ENCODE peak calls at places on chromosomes 1 and 21, in nine cellular contexts. V, K, Y, B, N, J, Z, Q and E are unnamed samples.

GRCh38 chr1:17765444-17766411 is 10.6 kb downstream of the ACTL8 start:
- DNase-seq in V (peak; percentile 43), K (no peak), Y (peak; percentile 64), B (no peak), N (no peak), J (peak; percentile 99), Z (no peak), Q (no peak), E (no peak)

GRCh38 chr1:27342391-27342777 is 562 bp downstream of the SYTL1 start:
- DNase-seq in V (no peak), K (no peak), Y (no peak), B (no peak), N (no peak), J (no peak), Z (no peak), Q (no peak), E (no peak)

GRCh38 chr1:59025898-59026426 is 242.1 kb upstream of the JUN start:
- DNase-seq in V (no peak), K (no peak), Y (no peak), B (no peak), N (no peak), J (no peak), Z (no peak), Q (no peak), E (no peak)

GRCh38 chr1:185861630-185862029 is 127.4 kb downstream of the HMCN1 start:
- DNase-seq in V (peak; percentile 60), K (no peak), Y (no peak), B (no peak), N (no peak), J (peak; percentile 17), Z (no peak), Q (no peak), E (no peak)

GRCh38 chr1:3441880-3442279 is 12.6 kb upstream of the ARHGEF16 start:
- DNase-seq in V (no peak), K (no peak), Y (no peak), B (no peak), N (no peak), J (no peak), Z (no peak), Q (no peak), E (no peak)

GRCh38 chr1:116411784-116412479 is 38.9 kb downstream of the ATP1A1 start:
- DNase-seq in V (no peak), K (no peak), Y (no peak), B (no peak), N (no peak), J (peak; percentile 32), Z (no peak), Q (no peak), E (no peak)

GRCh38 chr1:171501305-171502021 is 16.1 kb downstream of the PRRC2C start:
- DNase-seq in V (no peak), K (no peak), Y (no peak), B (no peak), N (no peak), J (no peak), Z (no peak), Q (no peak), E (no peak)

GRCh38 chr1:217029311-217030157 is 306.3 kb upstream of the ESRRG start:
- DNase-seq in V (no peak), K (no peak), Y (peak; percentile 3), B (peak; percentile 50), N (no peak), J (peak; percentile 83), Z (no peak), Q (no peak), E (no peak)

GRCh38 chr1:78833491-78833890 is 173.0 kb downstream of the ADGRL4 start:
- DNase-seq in V (peak; percentile 65), K (no peak), Y (peak; percentile 35), B (no peak), N (no peak), J (peak; percentile 86), Z (no peak), Q (no peak), E (no peak)

GRCh38 chr1:63691672-63692425 is 82.0 kb upstream of the ROR1 start:
- DNase-seq in V (peak; percentile 78), K (peak; percentile 84), Y (peak; percentile 57), B (no peak), N (peak; percentile 41), J (peak; percentile 77), Z (no peak), Q (peak; percentile 44), E (peak; percentile 55)

GRCh38 chr1:177256153-177256814 is 85.5 kb downstream of the BRINP2 start:
- DNase-seq in V (peak; percentile 72), K (peak; percentile 73), Y (peak; percentile 7), B (peak; percentile 66), N (peak; percentile 83), J (peak; percentile 81), Z (no peak), Q (peak; percentile 22), E (peak; percentile 81)

GRCh38 chr1:26112407-26112775 is 767 bp downstream of the PDIK1L start:
- DNase-seq in V (no peak), K (no peak), Y (no peak), B (no peak), N (no peak), J (no peak), Z (no peak), Q (peak; percentile 82), E (no peak)

GRCh38 chr21:38562182-38562581 is 63.9 kb upstream of the ERG start:
- DNase-seq in V (no peak), K (no peak), Y (no peak), B (no peak), N (no peak), J (no peak), Z (no peak), Q (no peak), E (no peak)

GRCh38 chr1:147579532-147580199 is 38.4 kb downstream of the BCL9 start:
- DNase-seq in V (no peak), K (peak; percentile 34), Y (no peak), B (peak; percentile 49), N (no peak), J (peak; percentile 15), Z (no peak), Q (no peak), E (no peak)

GRCh38 chr1:77271851-77272250 is 10.0 kb upstream of the AK5 start:
- DNase-seq in V (no peak), K (no peak), Y (no peak), B (no peak), N (no peak), J (peak; percentile 26), Z (no peak), Q (no peak), E (no peak)

GRCh38 chr1:96524100-96524499 is 197.5 kb upstream of the PTBP2 start:
- DNase-seq in V (no peak), K (no peak), Y (no peak), B (no peak), N (no peak), J (no peak), Z (no peak), Q (no peak), E (no peak)

GRCh38 chr21:42336065-42336464 is 14.7 kb downstream of the TFF2 start:
- DNase-seq in V (peak; percentile 47), K (no peak), Y (peak; percentile 18), B (no peak), N (peak; percentile 58), J (no peak), Z (no peak), Q (no peak), E (no peak)

GRCh38 chr21:32412998-32413504 is 545 bp downstream of the EVA1C start:
- DNase-seq in V (no peak), K (no peak), Y (no peak), B (peak; percentile 80), N (peak; percentile 19), J (peak; percentile 23), Z (no peak), Q (no peak), E (peak; percentile 55)

GRCh38 chr1:47931395-47931794 is 65.8 kb downstream of the TRABD2B start:
- DNase-seq in V (peak; percentile 57), K (no peak), Y (no peak), B (no peak), N (peak; percentile 18), J (peak; percentile 30), Z (no peak), Q (peak; percentile 53), E (peak; percentile 33)

GRCh38 chr1:203217139-203217621 is 12.3 kb downstream of the CHIT1 start:
- DNase-seq in V (no peak), K (no peak), Y (no peak), B (no peak), N (peak; percentile 56), J (no peak), Z (no peak), Q (no peak), E (peak; percentile 86)

GRCh38 chr1:168687796-168688195 is 41.2 kb downstream of the DPT start:
- DNase-seq in V (no peak), K (peak; percentile 56), Y (no peak), B (no peak), N (no peak), J (no peak), Z (no peak), Q (no peak), E (peak; percentile 25)

GRCh38 chr1:93123141-93123783 is 44.2 kb downstream of the MTF2 start:
- DNase-seq in V (no peak), K (no peak), Y (no peak), B (no peak), N (no peak), J (no peak), Z (no peak), Q (no peak), E (no peak)

GRCh38 chr1:212967767-212968166 is 17.4 kb downstream of the VASH2 start:
- DNase-seq in V (no peak), K (peak; percentile 76), Y (peak; percentile 63), B (no peak), N (peak; percentile 47), J (peak; percentile 66), Z (no peak), Q (peak; percentile 37), E (peak; percentile 69)

GRCh38 chr21:41987310-41987709 is 22.9 kb downstream of the ZBTB21 start:
- DNase-seq in V (no peak), K (no peak), Y (no peak), B (no peak), N (no peak), J (no peak), Z (no peak), Q (no peak), E (no peak)

GRCh38 chr1:90714521-90714951 is 2.6 kb downstream of the BARHL2 start:
- DNase-seq in V (no peak), K (no peak), Y (no peak), B (no peak), N (no peak), J (no peak), Z (no peak), Q (no peak), E (no peak)

GRCh38 chr21:25925064-25925463 is 190.3 kb downstream of the GABPA start:
- DNase-seq in V (no peak), K (no peak), Y (no peak), B (no peak), N (no peak), J (no peak), Z (no peak), Q (no peak), E (no peak)

GRCh38 chr1:159943908-159944622 is 1.3 kb downstream of the IGSF9 start:
- DNase-seq in V (no peak), K (no peak), Y (no peak), B (no peak), N (no peak), J (no peak), Z (no peak), Q (no peak), E (no peak)

GRCh38 chr1:108194051-108194450 is 6.1 kb downstream of the SLC25A24 start:
- DNase-seq in V (no peak), K (no peak), Y (no peak), B (no peak), N (no peak), J (no peak), Z (no peak), Q (no peak), E (no peak)

GRCh38 chr21:23016617-23017016 is 2018.4 kb downstream of the NCAM2 start:
- DNase-seq in V (no peak), K (peak; percentile 23), Y (peak; percentile 9), B (no peak), N (peak; percentile 46), J (no peak), Z (no peak), Q (peak; percentile 54), E (peak; percentile 52)